ENCODE peak calls at places on chromosomes 12 and 14, in six cellular contexts. One of them, this sample, is unnamed.

GRCh38 chr12:58833844-58834243 is 86.5 kb downstream of the LRIG3 start:
- DNase-seq in IMR-90: no peak
- DNase-seq in A549: no peak
- DNase-seq in HepG2: no peak
- DNase-seq in testis: no peak
- DNase-seq in heart left ventricle: no peak
- DNase-seq in this sample: no peak

GRCh38 chr12:31518680-31519227 is 72.2 kb downstream of the DENND5B start:
- DNase-seq in IMR-90: peak
- DNase-seq in heart left ventricle: peak
- DNase-seq in A549: peak
- DNase-seq in testis: peak
- DNase-seq in HepG2: peak
- DNase-seq in this sample: peak

GRCh38 chr12:63782466-63782865 is 2.8 kb downstream of the RXYLT1 start:
- DNase-seq in testis: no peak
- DNase-seq in A549: no peak
- DNase-seq in HepG2: no peak
- DNase-seq in heart left ventricle: no peak
- DNase-seq in IMR-90: no peak
- DNase-seq in this sample: no peak

GRCh38 chr12:93902192-93902591 is 225.0 kb downstream of the CRADD start:
- DNase-seq in HepG2: no peak
- DNase-seq in heart left ventricle: no peak
- DNase-seq in A549: no peak
- DNase-seq in IMR-90: no peak
- DNase-seq in testis: no peak
- DNase-seq in this sample: no peak

GRCh38 chr12:102172436-102172835 is 25.2 kb downstream of the PMCH start:
- DNase-seq in heart left ventricle: no peak
- DNase-seq in HepG2: no peak
- DNase-seq in A549: no peak
- DNase-seq in testis: no peak
- DNase-seq in IMR-90: peak
- DNase-seq in this sample: no peak

GRCh38 chr14:29045237-29045636 is 278.6 kb downstream of the FOXG1 start:
- DNase-seq in IMR-90: no peak
- DNase-seq in heart left ventricle: no peak
- DNase-seq in HepG2: no peak
- DNase-seq in A549: no peak
- DNase-seq in testis: no peak
- DNase-seq in this sample: no peak

GRCh38 chr14:27056586-27056985 is 458.8 kb upstream of the NOVA1 start:
- DNase-seq in testis: no peak
- DNase-seq in IMR-90: no peak
- DNase-seq in heart left ventricle: no peak
- DNase-seq in HepG2: no peak
- DNase-seq in A549: no peak
- DNase-seq in this sample: no peak

GRCh38 chr14:21874946-21875345 is 201.3 kb upstream of the OR4E1 start:
- DNase-seq in IMR-90: no peak
- DNase-seq in HepG2: no peak
- DNase-seq in A549: no peak
- DNase-seq in heart left ventricle: no peak
- DNase-seq in testis: no peak
- DNase-seq in this sample: no peak

GRCh38 chr12:107983871-107984480 is 145.1 kb upstream of the WSCD2 start:
- DNase-seq in testis: no peak
- DNase-seq in HepG2: no peak
- DNase-seq in IMR-90: no peak
- DNase-seq in A549: no peak
- DNase-seq in heart left ventricle: no peak
- DNase-seq in this sample: no peak

GRCh38 chr14:30191639-30192279 is 264.1 kb upstream of the PRKD1 start:
- DNase-seq in IMR-90: peak
- DNase-seq in testis: no peak
- DNase-seq in A549: no peak
- DNase-seq in HepG2: no peak
- DNase-seq in heart left ventricle: no peak
- DNase-seq in this sample: no peak

GRCh38 chr12:72499244-72499643 is 227.1 kb downstream of the TRHDE start:
- DNase-seq in IMR-90: peak
- DNase-seq in testis: no peak
- DNase-seq in heart left ventricle: no peak
- DNase-seq in HepG2: no peak
- DNase-seq in A549: no peak
- DNase-seq in this sample: no peak

GRCh38 chr14:50023671-50024490 is 92.5 kb downstream of the VCPKMT start:
- DNase-seq in A549: peak
- DNase-seq in heart left ventricle: no peak
- DNase-seq in testis: peak
- DNase-seq in HepG2: no peak
- DNase-seq in IMR-90: peak
- DNase-seq in this sample: peak

GRCh38 chr14:73888971-73889370 is 2.3 kb downstream of the ZNF410 start:
- DNase-seq in heart left ventricle: no peak
- DNase-seq in testis: no peak
- DNase-seq in IMR-90: peak
- DNase-seq in A549: no peak
- DNase-seq in HepG2: no peak
- DNase-seq in this sample: no peak

GRCh38 chr12:54191550-54192022 is 2.8 kb upstream of the SMUG1 start:
- DNase-seq in IMR-90: peak
- DNase-seq in heart left ventricle: peak
- DNase-seq in HepG2: peak
- DNase-seq in A549: peak
- DNase-seq in testis: peak
- DNase-seq in this sample: peak

GRCh38 chr12:44829045-44829444 is 47.1 kb downstream of the NELL2 start:
- DNase-seq in testis: no peak
- DNase-seq in heart left ventricle: no peak
- DNase-seq in A549: no peak
- DNase-seq in IMR-90: no peak
- DNase-seq in HepG2: no peak
- DNase-seq in this sample: no peak
- H3K4me3 ChIP-seq in testis: no peak
- H3K4me3 ChIP-seq in heart left ventricle: no peak
- H3K4me3 ChIP-seq in A549: no peak
- H3K4me3 ChIP-seq in IMR-90: no peak
- H3K4me3 ChIP-seq in HepG2: no peak
- H3K4me3 ChIP-seq in this sample: no peak

GRCh38 chr12:131930510-131930909 is 1.4 kb downstream of the PUS1 start:
- DNase-seq in HepG2: no peak
- DNase-seq in testis: no peak
- DNase-seq in heart left ventricle: no peak
- DNase-seq in IMR-90: no peak
- DNase-seq in A549: no peak
- DNase-seq in this sample: no peak

GRCh38 chr12:131928765-131929529 is at the start of gene PUS1:
- DNase-seq in heart left ventricle: peak
- DNase-seq in IMR-90: peak
- DNase-seq in A549: peak
- DNase-seq in testis: peak
- DNase-seq in HepG2: peak
- DNase-seq in this sample: peak

GRCh38 chr12:131928080-131928764 is 854 bp upstream of the PUS1 start:
- DNase-seq in heart left ventricle: no peak
- DNase-seq in IMR-90: peak
- DNase-seq in A549: peak
- DNase-seq in testis: no peak
- DNase-seq in HepG2: no peak
- DNase-seq in this sample: peak

GRCh38 chr12:131927110-131928079 is 1.7 kb upstream of the PUS1 start:
- DNase-seq in heart left ventricle: no peak
- DNase-seq in A549: no peak
- DNase-seq in HepG2: no peak
- DNase-seq in testis: no peak
- DNase-seq in IMR-90: no peak
- DNase-seq in this sample: peak

GRCh38 chr12:131929530-131930456 is 717 bp downstream of the PUS1 start:
- DNase-seq in A549: peak
- DNase-seq in HepG2: no peak
- DNase-seq in heart left ventricle: no peak
- DNase-seq in testis: peak
- DNase-seq in IMR-90: peak
- DNase-seq in this sample: no peak
- TF ChIP-seq POLR2A in A549: no peak
- TF ChIP-seq POLR2A in HepG2: no peak
- TF ChIP-seq POLR2A in heart left ventricle: no peak
- TF ChIP-seq POLR2A in testis: no peak
- TF ChIP-seq POLR2A in IMR-90: no peak
- TF ChIP-seq POLR2A in this sample: no peak

DNA sequence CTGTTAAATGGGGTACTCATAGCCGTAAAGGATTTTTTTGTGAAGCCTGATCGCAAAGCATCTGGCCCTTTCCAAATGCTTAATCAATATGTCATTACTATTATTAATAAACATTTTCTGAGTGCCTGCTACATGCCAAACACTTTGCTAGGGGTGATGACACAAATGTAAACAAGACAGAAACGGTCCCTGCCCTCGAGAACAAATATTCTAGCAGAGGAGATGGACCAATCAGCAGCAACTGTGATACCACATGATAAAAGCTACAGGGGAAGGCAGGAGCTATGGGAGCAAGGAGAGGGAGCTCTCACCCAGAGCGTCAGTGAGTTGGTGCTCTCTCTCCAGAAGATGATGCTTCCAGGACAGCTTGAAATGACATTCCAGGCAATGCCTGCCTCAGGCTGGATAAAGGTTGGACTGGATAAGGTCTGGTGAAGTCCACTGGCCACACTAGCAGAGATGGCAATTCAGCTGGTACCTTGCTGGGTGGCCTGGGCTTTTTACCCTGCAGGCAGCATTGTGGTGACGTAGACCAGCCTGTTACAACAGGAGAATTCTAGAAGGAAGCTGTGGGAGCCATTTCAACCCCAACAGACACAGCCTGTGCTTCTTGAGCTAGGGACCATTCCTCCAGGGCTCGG is 41.1 kb downstream of the ERH start:
- DNase-seq in IMR-90: no peak
- DNase-seq in A549: no peak
- DNase-seq in heart left ventricle: no peak
- DNase-seq in HepG2: peak
- DNase-seq in testis: no peak
- DNase-seq in this sample: no peak
- H3K27ac ChIP-seq in IMR-90: no peak
- H3K27ac ChIP-seq in A549: no peak
- H3K27ac ChIP-seq in heart left ventricle: no peak
- H3K27ac ChIP-seq in HepG2: no peak
- H3K27ac ChIP-seq in testis: no peak
- H3K27ac ChIP-seq in this sample: no peak

DNA sequence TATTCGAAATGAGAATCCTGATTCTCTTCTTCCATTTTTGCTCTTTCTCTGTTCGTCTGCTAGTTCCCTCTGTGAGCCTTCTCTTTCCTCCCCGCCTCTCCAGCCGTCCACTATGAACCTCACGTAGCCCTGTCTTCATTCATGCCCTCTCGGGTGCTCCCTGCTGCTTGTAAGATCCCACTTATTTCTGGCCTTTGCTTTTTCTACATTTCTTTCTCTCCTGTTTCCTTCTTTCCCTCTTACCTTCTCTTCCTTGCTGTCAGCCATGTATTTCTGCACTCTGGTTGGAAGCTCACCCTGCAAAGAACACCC is 85.9 kb downstream of the SAMD4A start:
- DNase-seq in testis: no peak
- DNase-seq in IMR-90: no peak
- DNase-seq in A549: no peak
- DNase-seq in heart left ventricle: no peak
- DNase-seq in HepG2: no peak
- DNase-seq in this sample: peak
- H3K4me3 ChIP-seq in testis: peak
- H3K4me3 ChIP-seq in IMR-90: peak
- H3K4me3 ChIP-seq in A549: peak
- H3K4me3 ChIP-seq in heart left ventricle: peak
- H3K4me3 ChIP-seq in HepG2: no peak
- H3K4me3 ChIP-seq in this sample: peak

DNA sequence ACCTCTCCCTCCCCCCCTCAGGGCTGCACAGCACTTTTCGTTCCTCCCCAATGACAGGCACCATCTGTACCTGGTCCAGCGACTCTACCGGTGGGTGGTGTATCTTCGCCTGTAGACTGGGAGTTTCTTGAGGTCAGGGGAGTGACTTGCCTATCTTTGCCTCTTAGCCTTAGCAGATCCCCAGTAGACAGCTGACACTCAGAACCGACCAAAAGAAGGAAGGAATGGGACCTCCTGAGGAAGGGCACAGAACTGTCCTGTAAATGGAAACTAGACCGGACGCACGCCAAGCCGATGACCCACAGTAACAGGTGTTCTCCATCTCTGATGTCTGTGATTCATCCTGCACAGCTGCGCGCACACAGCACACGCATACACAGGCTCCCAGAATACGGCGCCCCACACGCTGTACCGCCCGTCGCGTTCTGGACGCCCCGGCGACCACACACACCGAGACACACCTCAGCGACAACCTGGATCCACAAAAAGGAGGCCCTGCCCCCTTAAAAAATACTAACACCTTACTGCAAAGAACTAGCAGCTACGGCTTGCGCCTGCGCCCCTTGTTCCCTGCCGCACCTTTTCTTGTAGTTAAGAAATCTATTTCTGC is 673 bp upstream of the TTC9 start:
- DNase-seq in A549: peak
- DNase-seq in IMR-90: peak
- DNase-seq in HepG2: no peak
- DNase-seq in heart left ventricle: peak
- DNase-seq in testis: peak
- DNase-seq in this sample: peak
- TF ChIP-seq POLR2A in A549: no peak
- TF ChIP-seq POLR2A in IMR-90: no peak
- TF ChIP-seq POLR2A in HepG2: no peak
- TF ChIP-seq POLR2A in heart left ventricle: no peak
- TF ChIP-seq POLR2A in testis: no peak
- TF ChIP-seq POLR2A in this sample: no peak

This sample was measured in adrenal gland.